ENCODE peak calls at places on chromosomes 4 and X, in eight cellular contexts. One of them, this sample, is unnamed.

GRCh38 chrX:51395807-51396728 is 63.4 kb downstream of the NUDT10 start:
- DNase-seq in GM12865: peak; percentile 1
- DNase-seq in breast epithelium: no peak
- DNase-seq in ascending aorta: no peak
- DNase-seq in brain microvascular endothelial cell: no peak
- DNase-seq in stomach: no peak
- DNase-seq in choroid plexus epithelial cell: peak; percentile 4
- DNase-seq in endodermal cell: peak; percentile 69
- DNase-seq in this sample: no peak

GRCh38 chr4:76709454-76709853 is 188.5 kb downstream of the SOWAHB start:
- DNase-seq in endodermal cell: no peak
- DNase-seq in ascending aorta: no peak
- DNase-seq in choroid plexus epithelial cell: peak; percentile 49
- DNase-seq in GM12865: no peak
- DNase-seq in stomach: no peak
- DNase-seq in breast epithelium: no peak
- DNase-seq in brain microvascular endothelial cell: no peak
- DNase-seq in this sample: no peak

GRCh38 chr4:7831330-7831729 is 108.3 kb downstream of the AFAP1 start:
- DNase-seq in GM12865: peak; percentile 77
- DNase-seq in endodermal cell: no peak
- DNase-seq in breast epithelium: no peak
- DNase-seq in brain microvascular endothelial cell: peak; percentile 88
- DNase-seq in choroid plexus epithelial cell: peak; percentile 94
- DNase-seq in stomach: no peak
- DNase-seq in ascending aorta: no peak
- DNase-seq in this sample: peak; percentile 96

GRCh38 chr4:105989411-105990242 is 94.4 kb downstream of the NPNT start:
- DNase-seq in stomach: no peak
- DNase-seq in breast epithelium: no peak
- DNase-seq in GM12865: no peak
- DNase-seq in brain microvascular endothelial cell: no peak
- DNase-seq in endodermal cell: no peak
- DNase-seq in choroid plexus epithelial cell: no peak
- DNase-seq in ascending aorta: no peak
- DNase-seq in this sample: no peak

GRCh38 chr4:80335554-80336358 is at the start of gene CFAP299:
- DNase-seq in stomach: peak; percentile 71
- DNase-seq in endodermal cell: peak; percentile 97
- DNase-seq in breast epithelium: peak; percentile 55
- DNase-seq in choroid plexus epithelial cell: peak; percentile 84
- DNase-seq in GM12865: peak; percentile 83
- DNase-seq in ascending aorta: no peak
- DNase-seq in brain microvascular endothelial cell: peak; percentile 93
- DNase-seq in this sample: peak; percentile 73

GRCh38 chr4:109962401-109962800 is 49.7 kb downstream of the EGF start:
- DNase-seq in stomach: no peak
- DNase-seq in brain microvascular endothelial cell: no peak
- DNase-seq in endodermal cell: no peak
- DNase-seq in breast epithelium: no peak
- DNase-seq in choroid plexus epithelial cell: no peak
- DNase-seq in ascending aorta: no peak
- DNase-seq in GM12865: no peak
- DNase-seq in this sample: no peak

GRCh38 chr4:139188648-139189416 is 11.8 kb upstream of the ELF2 start:
- DNase-seq in stomach: no peak
- DNase-seq in choroid plexus epithelial cell: peak; percentile 6
- DNase-seq in breast epithelium: no peak
- DNase-seq in ascending aorta: no peak
- DNase-seq in endodermal cell: peak; percentile 56
- DNase-seq in brain microvascular endothelial cell: no peak
- DNase-seq in GM12865: no peak
- DNase-seq in this sample: no peak

GRCh38 chr4:76955187-76955586 is 5.6 kb downstream of the SEPTIN11 start:
- DNase-seq in GM12865: no peak
- DNase-seq in brain microvascular endothelial cell: no peak
- DNase-seq in ascending aorta: no peak
- DNase-seq in stomach: no peak
- DNase-seq in endodermal cell: no peak
- DNase-seq in breast epithelium: no peak
- DNase-seq in choroid plexus epithelial cell: peak; percentile 60
- DNase-seq in this sample: peak; percentile 80

GRCh38 chr4:150217192-150217591 is 138.9 kb downstream of the DCLK2 start:
- DNase-seq in endodermal cell: no peak
- DNase-seq in stomach: no peak
- DNase-seq in GM12865: peak; percentile 22
- DNase-seq in choroid plexus epithelial cell: peak; percentile 91
- DNase-seq in brain microvascular endothelial cell: peak; percentile 37
- DNase-seq in ascending aorta: no peak
- DNase-seq in breast epithelium: no peak
- DNase-seq in this sample: peak; percentile 65

GRCh38 chrX:2320580-2321327 is 180.0 kb downstream of the DHRSX start:
- DNase-seq in choroid plexus epithelial cell: peak; percentile 74
- DNase-seq in ascending aorta: no peak
- DNase-seq in endodermal cell: no peak
- DNase-seq in brain microvascular endothelial cell: no peak
- DNase-seq in GM12865: no peak
- DNase-seq in stomach: peak; percentile 48
- DNase-seq in breast epithelium: peak; percentile 21
- DNase-seq in this sample: peak; percentile 97

GRCh38 chr4:109296545-109296944 is 5.9 kb downstream of the COL25A1 start:
- DNase-seq in breast epithelium: no peak
- DNase-seq in brain microvascular endothelial cell: no peak
- DNase-seq in GM12865: no peak
- DNase-seq in endodermal cell: no peak
- DNase-seq in stomach: no peak
- DNase-seq in choroid plexus epithelial cell: peak; percentile 5
- DNase-seq in ascending aorta: no peak
- DNase-seq in this sample: no peak

GRCh38 chr4:577499-578450 is 1.7 kb upstream of the TMEM271 start:
- DNase-seq in GM12865: no peak
- DNase-seq in stomach: no peak
- DNase-seq in ascending aorta: no peak
- DNase-seq in brain microvascular endothelial cell: no peak
- DNase-seq in endodermal cell: peak; percentile 88
- DNase-seq in choroid plexus epithelial cell: peak; percentile 17
- DNase-seq in breast epithelium: no peak
- DNase-seq in this sample: peak; percentile 25

GRCh38 chrX:69137371-69137881 is 27.8 kb downstream of the PJA1 start:
- DNase-seq in brain microvascular endothelial cell: peak; percentile 21
- DNase-seq in GM12865: no peak
- DNase-seq in choroid plexus epithelial cell: peak; percentile 75
- DNase-seq in breast epithelium: no peak
- DNase-seq in stomach: no peak
- DNase-seq in endodermal cell: peak; percentile 76
- DNase-seq in ascending aorta: no peak
- DNase-seq in this sample: peak; percentile 93

GRCh38 chrX:80576815-80577533 is 156.7 kb downstream of the TENT5D start:
- DNase-seq in endodermal cell: peak; percentile 59
- DNase-seq in choroid plexus epithelial cell: no peak
- DNase-seq in brain microvascular endothelial cell: no peak
- DNase-seq in breast epithelium: no peak
- DNase-seq in stomach: no peak
- DNase-seq in ascending aorta: no peak
- DNase-seq in GM12865: no peak
- DNase-seq in this sample: no peak

GRCh38 chr4:139266583-139267257 is 13.3 kb downstream of the MGARP start:
- DNase-seq in GM12865: peak; percentile 98
- DNase-seq in brain microvascular endothelial cell: peak; percentile 68
- DNase-seq in breast epithelium: peak; percentile 36
- DNase-seq in choroid plexus epithelial cell: peak; percentile 88
- DNase-seq in endodermal cell: peak; percentile 66
- DNase-seq in stomach: peak; percentile 71
- DNase-seq in ascending aorta: peak; percentile 53
- DNase-seq in this sample: peak; percentile 92

GRCh38 chrX:154432210-154432609 is 3.7 kb downstream of the ATP6AP1 start:
- DNase-seq in GM12865: no peak
- DNase-seq in choroid plexus epithelial cell: no peak
- DNase-seq in brain microvascular endothelial cell: no peak
- DNase-seq in endodermal cell: no peak
- DNase-seq in stomach: no peak
- DNase-seq in ascending aorta: no peak
- DNase-seq in breast epithelium: no peak
- DNase-seq in this sample: no peak

GRCh38 chrX:154431321-154431720 is 2.8 kb downstream of the ATP6AP1 start:
- DNase-seq in endodermal cell: no peak
- DNase-seq in ascending aorta: peak; percentile 28
- DNase-seq in brain microvascular endothelial cell: no peak
- DNase-seq in stomach: no peak
- DNase-seq in breast epithelium: no peak
- DNase-seq in choroid plexus epithelial cell: no peak
- DNase-seq in GM12865: no peak
- DNase-seq in this sample: no peak

GRCh38 chrX:154429708-154430107 is 1.2 kb downstream of the ATP6AP1 start:
- DNase-seq in brain microvascular endothelial cell: no peak
- DNase-seq in endodermal cell: no peak
- DNase-seq in breast epithelium: no peak
- DNase-seq in choroid plexus epithelial cell: no peak
- DNase-seq in stomach: no peak
- DNase-seq in ascending aorta: no peak
- DNase-seq in GM12865: no peak
- DNase-seq in this sample: no peak

GRCh38 chrX:154430504-154430903 is 2.0 kb downstream of the ATP6AP1 start:
- DNase-seq in choroid plexus epithelial cell: no peak
- DNase-seq in brain microvascular endothelial cell: no peak
- DNase-seq in endodermal cell: no peak
- DNase-seq in ascending aorta: no peak
- DNase-seq in stomach: no peak
- DNase-seq in breast epithelium: no peak
- DNase-seq in GM12865: no peak
- DNase-seq in this sample: no peak

DNA sequence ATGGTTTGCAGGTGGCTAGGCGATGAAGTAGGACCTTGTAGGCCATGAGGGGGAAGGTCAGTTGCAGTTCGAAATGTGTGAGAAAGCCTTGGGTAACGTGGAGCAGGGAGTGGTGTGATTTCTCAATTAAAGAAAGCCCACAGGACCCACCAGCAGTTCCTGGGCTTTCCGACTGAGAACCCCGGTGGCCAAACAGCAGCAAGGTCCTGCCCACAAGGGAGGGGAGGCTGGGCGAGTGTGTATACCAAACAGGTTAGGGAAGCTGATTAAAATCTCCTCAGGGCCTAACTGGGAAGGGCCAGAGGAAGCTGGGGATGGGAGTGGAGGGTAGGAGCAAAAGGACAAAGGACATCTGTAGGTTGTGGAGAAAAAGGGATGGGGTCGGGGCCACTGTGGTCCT is 2.4 kb downstream of the ATP6AP1 start:
- DNase-seq in stomach: no peak
- DNase-seq in brain microvascular endothelial cell: no peak
- DNase-seq in choroid plexus epithelial cell: no peak
- DNase-seq in breast epithelium: no peak
- DNase-seq in ascending aorta: no peak
- DNase-seq in endodermal cell: no peak
- DNase-seq in GM12865: no peak
- DNase-seq in this sample: no peak
- H3K4me3 ChIP-seq in stomach: no peak overlapping the region
- H3K4me3 ChIP-seq in brain microvascular endothelial cell: no peak overlapping the region
- H3K4me3 ChIP-seq in choroid plexus epithelial cell: no peak overlapping the region
- H3K4me3 ChIP-seq in breast epithelium: no peak overlapping the region
- H3K4me3 ChIP-seq in ascending aorta: no peak overlapping the region
- H3K4me3 ChIP-seq in endodermal cell: no peak overlapping the region
- H3K4me3 ChIP-seq in GM12865: no peak overlapping the region
- H3K4me3 ChIP-seq in this sample: no peak overlapping the region

DNA sequence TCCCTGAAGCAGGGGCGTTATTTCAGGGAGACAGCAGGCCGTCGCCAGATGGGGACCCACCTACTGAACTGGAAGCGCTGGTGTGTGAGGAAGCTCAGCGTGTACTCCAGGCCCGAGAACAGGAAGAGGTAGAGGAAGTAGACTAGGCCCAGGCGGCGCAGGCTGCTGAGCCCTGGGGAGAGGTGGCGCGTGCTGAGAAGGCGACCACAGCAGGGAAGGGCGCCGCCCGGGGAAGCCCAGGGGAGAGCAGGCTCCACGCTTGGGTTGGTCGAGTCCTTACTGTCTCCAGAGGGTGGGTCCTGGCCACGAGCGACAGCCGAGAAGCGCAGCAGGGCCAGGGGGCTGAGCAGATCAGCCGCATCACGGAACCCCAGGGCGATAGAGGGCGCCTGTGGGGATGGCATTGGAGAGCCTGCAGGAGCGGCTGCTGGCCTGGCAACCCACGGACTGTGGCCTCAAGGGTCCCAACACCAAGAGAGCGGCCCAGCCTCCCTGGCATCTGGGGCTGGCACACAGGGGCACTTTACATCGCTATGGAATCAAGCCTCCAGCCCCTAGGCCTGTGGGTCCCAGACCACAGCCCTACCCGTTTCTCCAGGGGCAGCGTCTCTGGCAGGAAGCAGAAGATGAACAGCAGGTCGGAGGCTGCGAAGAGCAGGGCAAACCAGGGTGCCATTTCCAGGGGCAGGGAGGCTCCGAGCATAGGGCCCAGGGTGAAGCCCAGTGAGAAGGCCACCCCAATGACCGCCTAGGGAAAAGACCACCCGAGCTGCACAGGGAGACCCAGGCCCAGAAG is 31.2 kb downstream of the NOP14 start:
- DNase-seq in ascending aorta: no peak
- DNase-seq in GM12865: peak; percentile 89
- DNase-seq in breast epithelium: no peak
- DNase-seq in endodermal cell: peak; percentile 83
- DNase-seq in choroid plexus epithelial cell: no peak
- DNase-seq in brain microvascular endothelial cell: no peak
- DNase-seq in stomach: peak; percentile 60
- DNase-seq in this sample: no peak
- H3K4me3 ChIP-seq in ascending aorta: no peak overlapping the region
- H3K4me3 ChIP-seq in GM12865: peak overlapping the region; percentile 71
- H3K4me3 ChIP-seq in breast epithelium: no peak overlapping the region
- H3K4me3 ChIP-seq in endodermal cell: no peak overlapping the region
- H3K4me3 ChIP-seq in choroid plexus epithelial cell: no peak overlapping the region
- H3K4me3 ChIP-seq in brain microvascular endothelial cell: no peak overlapping the region
- H3K4me3 ChIP-seq in stomach: no peak overlapping the region
- H3K4me3 ChIP-seq in this sample: no peak overlapping the region

GRCh38 chrX:9352243-9352642 is 112.6 kb upstream of the TBL1X start:
- DNase-seq in ascending aorta: no peak
- DNase-seq in breast epithelium: no peak
- DNase-seq in GM12865: peak; percentile 66
- DNase-seq in stomach: no peak
- DNase-seq in choroid plexus epithelial cell: no peak
- DNase-seq in brain microvascular endothelial cell: no peak
- DNase-seq in endodermal cell: no peak
- DNase-seq in this sample: no peak
- H3K4me3 ChIP-seq in ascending aorta: peak overlapping the region; percentile 21
- H3K4me3 ChIP-seq in breast epithelium: no peak overlapping the region
- H3K4me3 ChIP-seq in GM12865: peak overlapping the region; percentile 24
- H3K4me3 ChIP-seq in stomach: no peak overlapping the region
- H3K4me3 ChIP-seq in choroid plexus epithelial cell: no peak overlapping the region
- H3K4me3 ChIP-seq in brain microvascular endothelial cell: no peak overlapping the region
- H3K4me3 ChIP-seq in endodermal cell: no peak overlapping the region
- H3K4me3 ChIP-seq in this sample: no peak overlapping the region

DNA sequence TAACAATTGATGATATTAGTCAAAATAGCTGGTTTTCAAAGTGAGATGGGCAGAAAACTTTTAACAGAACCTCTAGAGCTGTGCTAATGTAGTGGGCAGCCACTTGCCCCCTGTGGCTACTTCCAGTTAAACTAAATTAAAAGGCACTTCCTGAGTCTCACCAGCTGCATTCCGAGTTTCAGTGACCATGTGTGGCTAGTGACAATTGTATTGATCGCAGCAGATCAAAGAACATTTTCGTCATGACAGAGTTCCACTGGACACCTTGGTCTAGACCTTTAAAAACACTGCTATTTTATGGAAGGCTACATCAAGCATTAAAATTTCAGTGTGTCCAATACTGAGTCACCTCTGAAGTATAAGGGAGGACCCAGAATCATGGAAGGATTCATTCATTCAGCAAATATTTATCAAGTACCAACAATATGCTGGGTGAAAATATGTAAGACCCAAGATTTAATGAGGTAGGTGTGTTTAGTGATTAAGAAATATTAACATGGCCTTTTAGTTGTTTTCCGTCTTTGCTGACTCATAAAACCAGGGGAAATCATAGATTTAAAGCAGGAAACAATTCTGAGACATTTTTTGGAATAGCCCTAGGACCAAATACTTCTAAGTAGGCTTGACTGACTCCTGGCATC is 5.1 kb upstream of the FAT1 start:
- DNase-seq in GM12865: no peak
- DNase-seq in endodermal cell: no peak
- DNase-seq in breast epithelium: no peak
- DNase-seq in ascending aorta: no peak
- DNase-seq in brain microvascular endothelial cell: no peak
- DNase-seq in stomach: no peak
- DNase-seq in choroid plexus epithelial cell: no peak
- DNase-seq in this sample: no peak
- H3K4me3 ChIP-seq in GM12865: no peak overlapping the region
- H3K4me3 ChIP-seq in endodermal cell: no peak overlapping the region
- H3K4me3 ChIP-seq in breast epithelium: no peak overlapping the region
- H3K4me3 ChIP-seq in ascending aorta: no peak overlapping the region
- H3K4me3 ChIP-seq in brain microvascular endothelial cell: no peak overlapping the region
- H3K4me3 ChIP-seq in stomach: no peak overlapping the region
- H3K4me3 ChIP-seq in choroid plexus epithelial cell: no peak overlapping the region
- H3K4me3 ChIP-seq in this sample: no peak overlapping the region

This sample was measured in fibroblast of villous mesenchyme.